ENCODE peak calls at places on chromosomes 2 and 18, in seven cellular contexts. K is tibial nerve; D is naive thymus-derived CD4-positive, alpha-beta T cell; M is Caco-2; C is cardiac muscle cell; V is endodermal cell; Z is BE2C. B is an unnamed sample.

GRCh38 chr2:181037922-181038321 is 57.5 kb downstream of the UBE2E3 start:
- DNase-seq in K (no peak), D (no peak), M (no peak), C (peak; percentile 9), V (no peak), Z (no peak), B (no peak)

GRCh38 chr18:56333846-56334245 is 304.5 kb downstream of the TXNL1 start:
- DNase-seq in K (no peak), D (no peak), M (no peak), C (no peak), V (no peak), Z (no peak), B (no peak)

GRCh38 chr18:63339920-63340484 is 20.4 kb upstream of the BCL2 start:
- DNase-seq in K (peak; percentile 54), D (peak; percentile 46), M (no peak), C (peak; percentile 56), V (peak; percentile 81), Z (peak; percentile 60), B (peak; percentile 32)

GRCh38 chr2:21010813-21011439 is 32.9 kb downstream of the APOB start:
- DNase-seq in K (no peak), D (no peak), M (no peak), C (no peak), V (no peak), Z (no peak), B (no peak)

GRCh38 chr2:205364261-205364660 is 318.0 kb upstream of the NRP2 start:
- DNase-seq in K (no peak), D (no peak), M (no peak), C (no peak), V (peak; percentile 61), Z (no peak), B (no peak)

GRCh38 chr2:13650586-13651180 is 933.9 kb downstream of the TRIB2 start:
- DNase-seq in K (no peak), D (no peak), M (no peak), C (no peak), V (peak; percentile 80), Z (peak; percentile 39), B (peak; percentile 22)

GRCh38 chr2:1613078-1613445 is 131.3 kb downstream of the PXDN start:
- DNase-seq in K (no peak), D (no peak), M (no peak), C (no peak), V (no peak), Z (no peak), B (no peak)

GRCh38 chr18:29305516-29305915 is 1128.6 kb upstream of the CDH2 start:
- DNase-seq in K (no peak), D (no peak), M (no peak), C (no peak), V (no peak), Z (no peak), B (no peak)

GRCh38 chr18:44548291-44549221 is 132.1 kb upstream of the SETBP1 start:
- DNase-seq in K (no peak), D (no peak), M (no peak), C (peak; percentile 90), V (no peak), Z (no peak), B (peak; percentile 80)

GRCh38 chr2:150292807-150293206 is 194.7 kb downstream of the RND3 start:
- DNase-seq in K (no peak), D (no peak), M (no peak), C (peak; percentile 34), V (no peak), Z (no peak), B (no peak)

GRCh38 chr2:147365577-147365976 is 479.3 kb upstream of the ACVR2A start:
- DNase-seq in K (no peak), D (no peak), M (no peak), C (peak; percentile 54), V (no peak), Z (no peak), B (no peak)

GRCh38 chr18:65257157-65257556 is 493.7 kb upstream of the CDH7 start:
- DNase-seq in K (no peak), D (no peak), M (no peak), C (no peak), V (peak; percentile 53), Z (no peak), B (no peak)

GRCh38 chr2:174120346-174120745 is 128.0 kb downstream of the OLA1 start:
- DNase-seq in K (no peak), D (no peak), M (no peak), C (no peak), V (no peak), Z (no peak), B (no peak)

GRCh38 chr2:35463805-35464596 is 891.6 kb upstream of the CRIM1 start:
- DNase-seq in K (no peak), D (no peak), M (no peak), C (no peak), V (no peak), Z (no peak), B (no peak)

GRCh38 chr2:72148391-72148974 is 821 bp upstream of the CYP26B1 start:
- DNase-seq in K (peak; percentile 47), D (no peak), M (no peak), C (no peak), V (peak; percentile 67), Z (no peak), B (peak; percentile 57)

GRCh38 chr2:228589115-228589514 is 407.6 kb upstream of the SPHKAP start:
- DNase-seq in K (no peak), D (no peak), M (no peak), C (no peak), V (no peak), Z (no peak), B (no peak)

GRCh38 chr2:42935692-42936631 is 143.6 kb upstream of the HAAO start:
- DNase-seq in K (no peak), D (no peak), M (no peak), C (no peak), V (no peak), Z (no peak), B (no peak)

GRCh38 chr2:42102606-42103450 is 55.0 kb downstream of the PKDCC start:
- DNase-seq in K (no peak), D (no peak), M (peak; percentile 92), C (peak; percentile 69), V (peak; percentile 98), Z (no peak), B (no peak)

GRCh38 chr2:128642801-128643200 is 324.1 kb upstream of the HS6ST1 start:
- DNase-seq in K (no peak), D (no peak), M (no peak), C (no peak), V (peak; percentile 40), Z (no peak), B (no peak)

GRCh38 chr18:47682876-47683275 is 247.6 kb downstream of the SMAD2 start:
- DNase-seq in K (no peak), D (no peak), M (no peak), C (no peak), V (no peak), Z (no peak), B (no peak)

DNA sequence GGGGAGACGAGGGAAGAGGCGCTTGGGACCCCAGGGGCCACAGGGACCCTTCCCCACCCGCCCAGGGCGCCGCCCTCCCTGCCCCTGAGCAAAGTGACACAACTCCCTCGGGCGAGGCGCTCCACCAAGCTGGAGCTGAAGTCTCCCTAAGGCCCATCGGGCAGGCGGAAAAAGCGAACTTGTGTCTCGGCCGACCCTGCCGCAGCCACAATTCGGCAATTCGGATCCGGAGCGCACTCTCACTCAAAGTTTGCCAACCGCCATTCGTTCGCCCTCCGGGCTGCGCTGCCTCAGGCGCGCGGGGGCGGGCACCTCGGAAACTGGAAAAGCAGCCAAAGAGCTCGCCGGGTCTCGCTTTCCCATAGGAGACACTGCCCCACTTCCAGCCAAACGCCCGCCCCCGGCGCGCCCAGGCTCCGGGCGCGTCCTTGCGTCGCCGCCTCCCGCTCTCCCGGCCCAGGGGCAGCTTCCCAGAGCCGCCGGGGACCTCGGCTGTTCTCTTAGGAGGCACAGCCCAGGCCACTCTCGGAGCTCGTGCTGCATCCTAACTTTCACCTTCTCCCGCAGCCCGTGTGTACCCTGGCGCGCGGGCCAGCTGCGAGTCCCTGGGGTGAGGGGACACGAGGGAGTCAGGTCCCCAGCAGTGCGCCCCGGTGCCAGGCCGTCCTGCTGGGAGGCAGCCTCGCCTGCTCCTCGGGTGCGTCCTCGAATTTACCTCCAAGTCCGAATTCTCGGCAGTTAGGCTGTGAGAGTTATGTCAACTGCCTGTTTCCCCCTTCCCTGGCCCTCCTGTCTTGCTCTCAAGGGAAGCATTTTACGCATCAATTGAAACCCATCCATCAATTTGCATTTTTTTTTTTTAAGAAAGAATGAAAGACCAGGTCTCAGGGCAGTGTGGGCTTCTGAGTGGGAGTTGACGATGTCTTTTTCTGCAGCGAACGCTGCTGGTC is 1.4 kb upstream of the KCTD1 start:
- DNase-seq in K (peak; percentile 29), D (no peak), M (peak; percentile 42), C (peak; percentile 77), V (peak; percentile 84), Z (peak; percentile 57), B (peak; percentile 71)
- H3K27me3 ChIP-seq in K (no peaks in the 10 kb centered on the region), D (peaks cover 10% of the 10 kb centered on the region), M (no peaks in the 10 kb centered on the region), C (peaks cover 79% of the 10 kb centered on the region), V (peaks cover 86% of the 10 kb centered on the region), Z (no peaks in the 10 kb centered on the region), B (no peaks in the 10 kb centered on the region)

GRCh38 chr18:13613099-13613498 is 113.3 kb downstream of the FAM210A start:
- DNase-seq in K (no peak), D (no peak), M (no peak), C (no peak), V (no peak), Z (no peak), B (no peak)

GRCh38 chr18:13612111-13612997 is 114.0 kb downstream of the FAM210A start:
- DNase-seq in K (no peak), D (peak; percentile 66), M (no peak), C (no peak), V (peak; percentile 47), Z (peak; percentile 21), B (no peak)

GRCh38 chr18:13614701-13615288 is 111.6 kb downstream of the FAM210A start:
- DNase-seq in K (no peak), D (peak; percentile 20), M (no peak), C (no peak), V (no peak), Z (no peak), B (no peak)

GRCh38 chr18:13614318-13614643 is 112.1 kb downstream of the FAM210A start:
- DNase-seq in K (no peak), D (no peak), M (no peak), C (no peak), V (no peak), Z (no peak), B (no peak)

GRCh38 chr18:13613591-13614317 is 112.6 kb downstream of the FAM210A start:
- DNase-seq in K (no peak), D (no peak), M (no peak), C (no peak), V (no peak), Z (no peak), B (no peak)
- H3K4me1 ChIP-seq in K (peaks cover 15% of the 10 kb centered on the region), D (peaks cover 34% of the 10 kb centered on the region), M (no peaks in the 10 kb centered on the region), C (peaks cover 31% of the 10 kb centered on the region), V (peaks cover 14% of the 10 kb centered on the region), Z (no peaks in the 10 kb centered on the region), B (no peaks in the 10 kb centered on the region)

GRCh38 chr2:32402087-32402486 is 45.3 kb downstream of the BIRC6 start:
- DNase-seq in K (no peak), D (no peak), M (no peak), C (no peak), V (no peak), Z (no peak), B (no peak)
- H3K27me3 ChIP-seq in K (no peaks in the 10 kb centered on the region), D (no peaks in the 10 kb centered on the region), M (no peaks in the 10 kb centered on the region), C (no peaks in the 10 kb centered on the region), V (no peaks in the 10 kb centered on the region), Z (no peaks in the 10 kb centered on the region), B (no peaks in the 10 kb centered on the region)

DNA sequence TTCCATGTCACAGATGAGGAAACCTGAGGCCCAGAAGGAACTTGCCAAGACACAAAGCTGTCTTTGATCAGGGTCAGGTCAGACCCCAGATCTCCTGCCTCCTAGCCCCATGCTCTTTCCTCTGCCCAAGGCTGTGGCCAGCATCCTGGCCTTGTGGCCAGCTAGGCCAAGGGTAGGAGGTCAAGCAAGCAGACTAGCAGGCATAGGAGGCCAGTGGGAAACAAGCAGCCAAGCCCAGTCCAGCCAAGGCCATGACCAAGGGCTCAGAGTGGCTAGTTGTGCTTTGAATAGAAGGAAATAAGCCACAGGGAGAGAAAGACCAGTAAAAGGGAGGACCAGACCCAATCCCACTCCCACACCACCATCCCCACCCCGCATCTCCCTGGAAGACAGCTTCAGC is 30.4 kb downstream of the KCNK3 start:
- DNase-seq in K (no peak), D (no peak), M (no peak), C (no peak), V (no peak), Z (no peak), B (no peak)
- H3K4me1 ChIP-seq in K (peaks cover 29% of the 10 kb centered on the region), D (no peaks in the 10 kb centered on the region), M (peaks cover 22% of the 10 kb centered on the region), C (peaks cover 11% of the 10 kb centered on the region), V (no peaks in the 10 kb centered on the region), Z (peaks cover 45% of the 10 kb centered on the region), B (peaks cover 16% of the 10 kb centered on the region)

B was measured in SJCRH30.